ENCODE peak calls at places on chromosomes 3 and 15, in six cellular contexts. V is OCI-LY7, X is MM.1S, L is PC-3, F is SK-N-SH, T is neural progenitor cell. B is an unnamed sample. For H3K4me1, the result is how much of the 10 kb centered on the place peaks cover.

GRCh38 chr15:55829826-55830225 is 86.9 kb upstream of the PRTG start:
- DNase-seq in V (no peak), X (peak), L (no peak), F (no peak), T (no peak), B (no peak)

GRCh38 chr15:90174140-90174891 is 26.8 kb upstream of the SEMA4B start:
- DNase-seq in V (no peak), X (no peak), L (no peak), F (peak), T (no peak), B (peak)

GRCh38 chr3:190336516-190337189 is 14.4 kb upstream of the CLDN1 start:
- DNase-seq in V (no peak), X (no peak), L (no peak), F (no peak), T (no peak), B (peak)

GRCh38 chr3:61015840-61016239 is 235.4 kb downstream of the FHIT start:
- DNase-seq in V (no peak), X (no peak), L (no peak), F (no peak), T (no peak), B (no peak)

GRCh38 chr15:63473999-63474809 is 30.2 kb upstream of the USP3 start:
- DNase-seq in V (peak), X (peak), L (peak), F (no peak), T (peak), B (peak)

GRCh38 chr3:175526609-175527280 is 667.6 kb downstream of the NAALADL2 start:
- DNase-seq in V (no peak), X (no peak), L (no peak), F (no peak), T (no peak), B (no peak)

GRCh38 chr3:39065197-39065596 is 13.4 kb downstream of the WDR48 start:
- DNase-seq in V (peak), X (peak), L (peak), F (peak), T (peak), B (peak)

GRCh38 chr3:152096280-152096679 is 172.4 kb upstream of the MBNL1 start:
- DNase-seq in V (no peak), X (no peak), L (no peak), F (no peak), T (no peak), B (no peak)

GRCh38 chr15:43093026-43093425 is 12.8 kb downstream of the UBR1 start:
- DNase-seq in V (no peak), X (no peak), L (no peak), F (no peak), T (no peak), B (no peak)

GRCh38 chr15:76904461-76905012 is 603 bp downstream of the SCAPER start:
- DNase-seq in V (peak), X (no peak), L (peak), F (peak), T (peak), B (peak)

GRCh38 chr15:75029378-75030022 is 6.1 kb downstream of the PPCDC start:
- DNase-seq in V (peak), X (peak), L (peak), F (peak), T (peak), B (peak)

GRCh38 chr15:73244333-73244732 is 124.4 kb downstream of the HCN4 start:
- DNase-seq in V (peak), X (peak), L (peak), F (peak), T (peak), B (peak)

GRCh38 chr15:58252586-58253323 is 114.6 kb downstream of the AQP9 start:
- DNase-seq in V (no peak), X (no peak), L (no peak), F (peak), T (no peak), B (no peak)

GRCh38 chr3:39064646-39065045 is 12.8 kb downstream of the WDR48 start:
- DNase-seq in V (no peak), X (no peak), L (no peak), F (no peak), T (no peak), B (no peak)

GRCh38 chr3:169041677-169042171 is 621.8 kb downstream of the MECOM start:
- DNase-seq in V (no peak), X (no peak), L (peak), F (peak), T (peak), B (peak)

GRCh38 chr3:15886521-15886920 is 88.7 kb upstream of the ANKRD28 start:
- DNase-seq in V (no peak), X (no peak), L (no peak), F (no peak), T (no peak), B (no peak)

GRCh38 chr3:124791639-124792111 is 61.4 kb downstream of the UMPS start:
- DNase-seq in V (no peak), X (peak), L (no peak), F (no peak), T (no peak), B (peak)

GRCh38 chr3:186930143-186930638 is at the start of gene ST6GAL1:
- DNase-seq in V (peak), X (peak), L (peak), F (peak), T (peak), B (peak)

GRCh38 chr3:31536417-31536991 is 3.8 kb downstream of the STT3B start:
- DNase-seq in V (no peak), X (no peak), L (no peak), F (no peak), T (no peak), B (no peak)

GRCh38 chr3:79419222-79419621 is 348.6 kb downstream of the ROBO1 start:
- DNase-seq in V (no peak), X (no peak), L (no peak), F (no peak), T (no peak), B (peak)

GRCh38 chr3:100069472-100069871 is 44.8 kb downstream of the FILIP1L start:
- DNase-seq in V (no peak), X (no peak), L (peak), F (no peak), T (no peak), B (no peak)

GRCh38 chr3:141442421-141442820 is 44.4 kb upstream of the RASA2 start:
- DNase-seq in V (no peak), X (no peak), L (no peak), F (no peak), T (no peak), B (no peak)

GRCh38 chr3:15330031-15330596 is 2.3 kb downstream of the SH3BP5 start:
- DNase-seq in V (no peak), X (no peak), L (no peak), F (no peak), T (peak), B (peak)

GRCh38 chr3:53089511-53089910 is 40.7 kb downstream of the RFT1 start:
- DNase-seq in V (no peak), X (no peak), L (no peak), F (no peak), T (no peak), B (no peak)

GRCh38 chr3:170440346-170440745 is 21.7 kb downstream of the CLDN11 start:
- DNase-seq in V (no peak), X (no peak), L (peak), F (no peak), T (no peak), B (no peak)

GRCh38 chr3:123143669-123144411 is 57.9 kb upstream of the SEC22A start:
- DNase-seq in V (no peak), X (no peak), L (no peak), F (no peak), T (peak), B (peak)

GRCh38 chr3:172716476-172716875 is 5.6 kb upstream of the NCEH1 start:
- DNase-seq in V (no peak), X (no peak), L (no peak), F (no peak), T (no peak), B (no peak)

GRCh38 chr3:185926445-185926844 is 11.4 kb downstream of the TRA2B start:
- DNase-seq in V (no peak), X (no peak), L (no peak), F (no peak), T (no peak), B (peak)

GRCh38 chr3:44988073-44988472 is 12.0 kb downstream of the EXOSC7 start:
- DNase-seq in V (no peak), X (no peak), L (peak), F (peak), T (no peak), B (no peak)

GRCh38 chr3:30826381-30827061 is 67.9 kb downstream of the GADL1 start:
- DNase-seq in V (no peak), X (peak), L (peak), F (no peak), T (no peak), B (no peak)

GRCh38 chr3:142850395-142851023 is 38.4 kb downstream of the PCOLCE2 start:
- DNase-seq in V (no peak), X (no peak), L (peak), F (no peak), T (no peak), B (peak)

DNA sequence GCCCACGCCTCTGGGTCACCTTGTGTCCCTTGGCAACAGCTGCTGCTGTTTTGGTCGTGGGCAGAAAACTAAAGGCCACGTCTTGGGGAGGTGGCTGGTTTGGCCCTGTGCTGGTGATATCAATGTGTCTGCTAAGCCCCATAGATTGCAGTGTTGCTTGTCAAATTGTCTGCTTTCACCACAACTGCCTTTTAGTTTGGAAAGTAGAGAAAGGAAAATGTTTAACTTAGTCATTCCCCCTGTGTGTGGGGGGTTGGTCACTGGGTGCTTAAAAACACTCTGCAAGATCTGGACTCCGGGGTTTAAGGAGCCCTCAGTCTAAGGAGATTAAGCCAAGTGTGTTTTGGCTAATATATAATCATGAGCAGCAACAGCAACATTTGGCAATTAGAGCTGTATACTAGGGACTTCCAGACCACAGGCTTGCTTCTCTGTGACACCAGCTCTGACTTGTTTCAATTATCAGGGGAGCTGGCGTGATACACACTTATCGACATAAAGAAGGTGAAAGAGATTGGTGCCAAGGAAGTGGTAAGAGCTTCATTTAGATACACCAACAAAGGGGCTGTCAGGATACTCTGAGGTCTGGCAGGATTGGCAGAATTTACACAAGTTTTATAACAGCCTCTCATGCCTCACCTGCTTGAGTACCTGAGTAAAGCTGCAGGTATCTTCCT is 3.5 kb downstream of the SMAD3 start:
- DNase-seq in V (no peak), X (no peak), L (no peak), F (no peak), T (no peak), B (no peak)
- H3K4me1 ChIP-seq in V (half or more), X (under half), L (half or more), F (under half), T (half or more), B (under half)

GRCh38 chr15:29107971-29108645 is 161.5 kb downstream of the NSMCE3 start:
- DNase-seq in V (no peak), X (no peak), L (no peak), F (no peak), T (no peak), B (no peak)
- TF ChIP-seq EZH2phosphoT487 in V (no peak), X (no peak), L (no peak), F (no peak), T (no peak), B (no peak)

GRCh38 chr3:72579191-72579580 is 269.1 kb downstream of the SHQ1 start:
- DNase-seq in V (no peak), X (no peak), L (no peak), F (no peak), T (no peak), B (no peak)

GRCh38 chr3:72577190-72577589 is 271.1 kb downstream of the SHQ1 start:
- DNase-seq in V (no peak), X (no peak), L (no peak), F (no peak), T (no peak), B (no peak)

GRCh38 chr3:72580910-72581309 is 267.3 kb downstream of the SHQ1 start:
- DNase-seq in V (no peak), X (no peak), L (no peak), F (no peak), T (no peak), B (no peak)

GRCh38 chr3:72580246-72580756 is 267.9 kb downstream of the SHQ1 start:
- DNase-seq in V (no peak), X (no peak), L (no peak), F (no peak), T (no peak), B (no peak)

GRCh38 chr3:72579581-72580245 is 268.5 kb downstream of the SHQ1 start:
- DNase-seq in V (no peak), X (no peak), L (no peak), F (no peak), T (no peak), B (no peak)
- H3K4me1 ChIP-seq in V (under half), X (under half), L (under half), F (under half), T (under half), B (under half)

GRCh38 chr15:70504305-70504951 is 258.9 kb downstream of the UACA start:
- DNase-seq in V (peak), X (peak), L (peak), F (peak), T (no peak), B (no peak)

GRCh38 chr15:70504988-70505387 is 258.4 kb downstream of the UACA start:
- DNase-seq in V (no peak), X (no peak), L (no peak), F (no peak), T (no peak), B (no peak)

GRCh38 chr15:70505971-70506887 is 257.1 kb downstream of the UACA start:
- DNase-seq in V (no peak), X (no peak), L (peak), F (no peak), T (no peak), B (no peak)

GRCh38 chr15:70503798-70504304 is 259.5 kb downstream of the UACA start:
- DNase-seq in V (no peak), X (no peak), L (no peak), F (no peak), T (no peak), B (no peak)

GRCh38 chr15:70505411-70505919 is 257.9 kb downstream of the UACA start:
- DNase-seq in V (no peak), X (peak), L (peak), F (no peak), T (no peak), B (peak)
- TF ChIP-seq EZH2phosphoT487 in V (no peak), X (no peak), L (no peak), F (no peak), T (no peak), B (no peak)

GRCh38 chr15:68554716-68555347 is 24.0 kb upstream of the CORO2B start:
- DNase-seq in V (no peak), X (no peak), L (no peak), F (no peak), T (no peak), B (no peak)

GRCh38 chr15:68553994-68554715 is 24.6 kb upstream of the CORO2B start:
- DNase-seq in V (peak), X (peak), L (peak), F (peak), T (peak), B (peak)

GRCh38 chr15:68552344-68552743 is 26.4 kb upstream of the CORO2B start:
- DNase-seq in V (no peak), X (no peak), L (no peak), F (no peak), T (no peak), B (no peak)

GRCh38 chr15:68552773-68553172 is 26.0 kb upstream of the CORO2B start:
- DNase-seq in V (no peak), X (no peak), L (peak), F (no peak), T (no peak), B (no peak)

DNA sequence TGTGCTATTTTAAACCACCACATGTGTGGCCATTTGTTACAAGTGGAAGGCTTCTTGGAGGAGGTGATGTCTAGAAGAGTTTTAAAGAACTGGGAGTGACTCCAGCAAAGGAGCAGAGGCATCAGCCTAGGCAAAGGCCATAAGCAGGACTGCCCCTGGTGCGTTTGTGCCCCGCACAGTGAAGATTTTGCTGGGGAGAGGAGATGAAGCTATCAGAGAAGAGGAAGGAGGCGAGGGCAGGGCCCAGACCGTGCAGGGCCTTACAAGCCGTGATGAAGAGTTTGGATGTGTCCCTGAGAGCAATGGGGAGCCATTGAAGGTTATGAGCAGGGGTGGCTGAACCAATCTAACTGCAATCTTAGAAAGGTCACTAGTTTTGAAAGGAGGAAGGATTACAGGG is 25.2 kb upstream of the CORO2B start:
- DNase-seq in V (no peak), X (no peak), L (no peak), F (no peak), T (no peak), B (no peak)
- H3K4me1 ChIP-seq in V (under half), X (under half), L (under half), F (under half), T (under half), B (under half)

GRCh38 chr15:60528530-60528929 is 49.6 kb upstream of the ICE2 start:
- DNase-seq in V (no peak), X (peak), L (peak), F (no peak), T (no peak), B (no peak)
- TF ChIP-seq EZH2phosphoT487 in V (no peak), X (no peak), L (no peak), F (no peak), T (no peak), B (no peak)

GRCh38 chr3:51535146-51536019 is 3.1 kb upstream of the RAD54L2 start:
- DNase-seq in V (no peak), X (no peak), L (no peak), F (no peak), T (no peak), B (no peak)

GRCh38 chr3:51538459-51539290 is at the start of gene RAD54L2:
- DNase-seq in V (peak), X (peak), L (peak), F (peak), T (peak), B (peak)

GRCh38 chr3:51539291-51539891 is 872 bp downstream of the RAD54L2 start:
- DNase-seq in V (peak), X (peak), L (peak), F (peak), T (peak), B (peak)

GRCh38 chr3:51538115-51538458 is 432 bp upstream of the RAD54L2 start:
- DNase-seq in V (peak), X (peak), L (peak), F (no peak), T (no peak), B (peak)
- H3K4me1 ChIP-seq in V (under half), X (under half), L (under half), F (under half), T (under half), B (under half)